ENCODE peak calls at places on chromosomes 12 and 14, in ten cellular contexts. S, K, L, F, I, C, U, P, A and E are unnamed samples.

GRCh38 chr12:1917172-1918070 is 1.0 kb downstream of the CACNA2D4 start:
- DNase-seq in S (no peak), K (no peak), L (no peak), F (no peak), I (no peak), C (no peak), U (no peak), P (no peak), A (no peak), E (no peak)

GRCh38 chr12:80264386-80264785 is 165.0 kb downstream of the OTOGL start:
- DNase-seq in S (no peak), K (peak), L (no peak), F (no peak), I (no peak), C (no peak), U (no peak), P (no peak), A (no peak), E (no peak)

GRCh38 chr12:54657048-54657696 is 9.0 kb upstream of the DCD start:
- DNase-seq in S (no peak), K (no peak), L (no peak), F (no peak), I (no peak), C (no peak), U (no peak), P (no peak), A (no peak), E (no peak)

GRCh38 chr14:85934123-85934885 is 404.4 kb downstream of the FLRT2 start:
- DNase-seq in S (peak), K (peak), L (no peak), F (peak), I (peak), C (no peak), U (peak), P (peak), A (no peak), E (peak)

GRCh38 chr12:51994959-51995358 is 11.8 kb upstream of the TAMALIN start:
- DNase-seq in S (no peak), K (no peak), L (no peak), F (no peak), I (no peak), C (no peak), U (no peak), P (no peak), A (no peak), E (no peak)

GRCh38 chr14:76375484-76375883 is 453 bp upstream of the ESRRB start:
- DNase-seq in S (no peak), K (peak), L (no peak), F (peak), I (no peak), C (no peak), U (no peak), P (no peak), A (no peak), E (no peak)

GRCh38 chr12:105672576-105672975 is 342.1 kb downstream of the C12orf75 start:
- DNase-seq in S (no peak), K (no peak), L (no peak), F (no peak), I (no peak), C (no peak), U (no peak), P (no peak), A (no peak), E (no peak)

GRCh38 chr12:1531160-1531653 is 63.2 kb downstream of the FBXL14 start:
- DNase-seq in S (no peak), K (no peak), L (no peak), F (no peak), I (no peak), C (peak), U (no peak), P (no peak), A (no peak), E (no peak)

GRCh38 chr14:85466678-85467077 is 63.3 kb upstream of the FLRT2 start:
- DNase-seq in S (peak), K (peak), L (no peak), F (no peak), I (no peak), C (no peak), U (no peak), P (no peak), A (no peak), E (no peak)

GRCh38 chr12:14521822-14522221 is 45.9 kb downstream of the PLBD1 start:
- DNase-seq in S (no peak), K (no peak), L (no peak), F (no peak), I (no peak), C (no peak), U (no peak), P (no peak), A (no peak), E (no peak)

GRCh38 chr14:88322505-88323085 is 474 bp downstream of the KCNK10 start:
- DNase-seq in S (no peak), K (no peak), L (no peak), F (no peak), I (no peak), C (no peak), U (no peak), P (no peak), A (no peak), E (no peak)

GRCh38 chr14:90193925-90194324 is 62.4 kb upstream of the PSMC1 start:
- DNase-seq in S (peak), K (no peak), L (no peak), F (no peak), I (no peak), C (no peak), U (no peak), P (peak), A (no peak), E (no peak)

GRCh38 chr14:24013654-24014514 is 25.2 kb downstream of the DHRS4L2 start:
- DNase-seq in S (peak), K (peak), L (peak), F (peak), I (no peak), C (peak), U (peak), P (peak), A (peak), E (peak)

GRCh38 chr12:77847060-77847541 is 16.4 kb downstream of the NAV3 start:
- DNase-seq in S (peak), K (peak), L (no peak), F (peak), I (no peak), C (no peak), U (no peak), P (no peak), A (no peak), E (peak)

GRCh38 chr12:59937148-59937547 is 341.3 kb downstream of the SLC16A7 start:
- DNase-seq in S (no peak), K (no peak), L (no peak), F (no peak), I (no peak), C (no peak), U (no peak), P (peak), A (no peak), E (no peak)

GRCh38 chr14:75442642-75443041 is 14.8 kb downstream of the JDP2 start:
- DNase-seq in S (peak), K (peak), L (no peak), F (no peak), I (no peak), C (no peak), U (no peak), P (no peak), A (no peak), E (no peak)